ENCODE peak calls at places on chromosomes 16 and 17, in eight cellular contexts. K, U, S, H, Q, F, N and Z are unnamed samples.

GRCh38 chr16:27520982-27521673 is 28.6 kb downstream of the GTF3C1 start:
- DNase-seq in K (no peak), U (peak; percentile 41), S (no peak), H (no peak), Q (no peak), F (no peak), N (no peak), Z (no peak)

GRCh38 chr17:45431531-45432404 is 902 bp downstream of the ARHGAP27 start:
- DNase-seq in K (peak; percentile 97), U (peak; percentile 57), S (peak; percentile 75), H (peak; percentile 92), Q (peak; percentile 45), F (peak; percentile 97), N (peak; percentile 96), Z (peak; percentile 35)

GRCh38 chr16:10242076-10242475 is 59.8 kb upstream of the GRIN2A start:
- DNase-seq in K (no peak), U (no peak), S (no peak), H (no peak), Q (no peak), F (no peak), N (no peak), Z (no peak)

GRCh38 chr17:33201255-33201654 is 91.8 kb downstream of the ASIC2 start:
- DNase-seq in K (no peak), U (no peak), S (no peak), H (no peak), Q (no peak), F (no peak), N (no peak), Z (no peak)

GRCh38 chr17:1644493-1645206 is 882 bp downstream of the SCARF1 start:
- DNase-seq in K (peak; percentile 83), U (no peak), S (no peak), H (peak; percentile 45), Q (peak; percentile 48), F (peak; percentile 32), N (no peak), Z (peak; percentile 33)

GRCh38 chr17:68398731-68399637 is 58.3 kb downstream of the WIPI1 start:
- DNase-seq in K (peak; percentile 82), U (peak; percentile 55), S (peak; percentile 30), H (peak; percentile 61), Q (peak; percentile 86), F (peak; percentile 63), N (peak; percentile 46), Z (peak; percentile 71)

GRCh38 chr16:53768593-53768992 is 64.6 kb downstream of the FTO start:
- DNase-seq in K (no peak), U (no peak), S (no peak), H (no peak), Q (peak; percentile 95), F (no peak), N (no peak), Z (peak; percentile 93)

GRCh38 chr16:1870365-1871082 is 1.4 kb downstream of the MEIOB start:
- DNase-seq in K (no peak), U (no peak), S (no peak), H (no peak), Q (peak; percentile 79), F (no peak), N (no peak), Z (peak; percentile 61)

GRCh38 chr16:1457489-1458245 is 13.3 kb upstream of the CCDC154 start:
- DNase-seq in K (no peak), U (no peak), S (no peak), H (no peak), Q (no peak), F (no peak), N (no peak), Z (no peak)

GRCh38 chr16:51994597-51994996 is 552.3 kb downstream of the TOX3 start:
- DNase-seq in K (no peak), U (no peak), S (no peak), H (peak; percentile 75), Q (peak; percentile 5), F (peak; percentile 71), N (peak; percentile 61), Z (peak; percentile 3)

GRCh38 chr16:3164121-3164991 is 23.6 kb upstream of the OR1F1 start:
- DNase-seq in K (no peak), U (no peak), S (no peak), H (peak; percentile 28), Q (no peak), F (no peak), N (no peak), Z (no peak)

GRCh38 chr16:75086281-75086680 is 30.3 kb downstream of the LDHD start:
- DNase-seq in K (no peak), U (no peak), S (no peak), H (no peak), Q (peak; percentile 43), F (no peak), N (no peak), Z (no peak)

GRCh38 chr17:11264183-11264871 is 23.3 kb downstream of the SHISA6 start:
- DNase-seq in K (no peak), U (no peak), S (no peak), H (no peak), Q (peak; percentile 3), F (no peak), N (no peak), Z (no peak)
- TF ChIP-seq CTCF in K (no peak), U (no peak), S (no peak), H (peak; percentile 14), Q (peak; percentile 27), F (peak; percentile 8), N (peak; percentile 17), Z (peak; percentile 48)

DNA sequence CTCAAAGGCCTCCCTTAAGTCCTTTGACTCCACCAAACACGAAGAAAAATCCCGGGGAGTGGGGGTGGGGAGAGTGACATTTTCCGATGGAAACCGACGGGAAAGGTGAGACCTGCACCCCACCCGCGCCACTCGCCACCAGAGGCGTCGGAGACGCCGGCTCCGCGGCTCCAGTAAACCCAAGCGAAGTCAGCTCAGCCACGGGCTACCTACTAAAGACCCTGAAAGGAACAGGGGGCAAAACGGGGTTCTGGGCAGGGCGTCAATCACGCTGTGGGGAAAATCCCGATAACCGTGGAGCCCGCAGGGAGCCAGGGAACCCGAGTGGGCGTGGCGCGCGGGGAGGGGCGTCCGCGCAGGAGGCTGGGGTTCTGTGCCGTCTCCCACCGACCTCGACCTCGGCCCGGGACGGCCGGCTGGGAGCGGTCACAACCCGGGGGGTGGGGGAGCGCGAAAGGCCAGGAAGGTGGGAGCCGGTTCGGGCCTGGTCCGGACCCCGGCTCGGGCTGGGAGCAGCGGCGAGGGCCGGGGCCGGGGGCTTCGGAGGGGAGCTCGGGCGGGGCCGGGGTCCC is 565 bp downstream of the WDR45B start:
- DNase-seq in K (peak; percentile 63), U (peak; percentile 28), S (peak; percentile 47), H (no peak), Q (no peak), F (peak; percentile 54), N (peak; percentile 55), Z (no peak)
- TF ChIP-seq CTCF in K (no peak), U (no peak), S (peak; percentile 18), H (no peak), Q (no peak), F (no peak), N (no peak), Z (no peak)

DNA sequence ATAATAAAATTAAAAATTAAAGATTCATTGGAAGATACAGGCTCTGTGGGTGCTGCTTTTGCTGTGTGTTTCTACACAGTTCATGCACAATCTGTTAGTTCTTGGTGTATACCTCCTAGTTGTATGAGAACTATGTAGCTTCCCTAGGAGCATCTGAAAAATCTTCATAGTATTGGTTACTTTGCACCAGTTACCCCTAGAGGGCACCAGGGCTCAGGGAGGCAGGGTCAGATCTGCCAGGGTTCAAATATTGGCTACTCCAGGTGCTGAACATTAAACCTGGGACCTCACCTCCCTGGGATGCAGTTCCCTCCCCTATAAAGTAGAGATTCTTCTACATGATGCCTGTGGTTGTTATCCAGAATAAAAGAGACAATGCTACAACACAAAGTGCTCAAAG is 583.0 kb upstream of the CDH11 start:
- DNase-seq in K (no peak), U (no peak), S (no peak), H (no peak), Q (no peak), F (no peak), N (no peak), Z (no peak)
- TF ChIP-seq CTCF in K (no peak), U (no peak), S (no peak), H (no peak), Q (peak; percentile 49), F (no peak), N (no peak), Z (peak; percentile 73)

GRCh38 chr17:7745748-7746470 is 28.4 kb downstream of the DNAH2 start:
- DNase-seq in K (no peak), U (peak; percentile 36), S (no peak), H (peak; percentile 68), Q (peak; percentile 81), F (no peak), N (no peak), Z (peak; percentile 86)
- TF ChIP-seq CTCF in K (no peak), U (no peak), S (no peak), H (no peak), Q (peak; percentile 19), F (no peak), N (no peak), Z (peak; percentile 55)

GRCh38 chr17:67272312-67273050 is 27.5 kb upstream of the HELZ start:
- DNase-seq in K (no peak), U (no peak), S (no peak), H (no peak), Q (no peak), F (no peak), N (no peak), Z (no peak)
- TF ChIP-seq CTCF in K (no peak), U (no peak), S (no peak), H (no peak), Q (peak; percentile 40), F (no peak), N (no peak), Z (peak; percentile 67)

GRCh38 chr16:85348921-85349334 is 236.7 kb upstream of the CIBAR2 start:
- DNase-seq in K (no peak), U (no peak), S (no peak), H (no peak), Q (no peak), F (no peak), N (no peak), Z (no peak)

GRCh38 chr16:85345129-85345639 is 232.9 kb upstream of the CIBAR2 start:
- DNase-seq in K (no peak), U (no peak), S (no peak), H (no peak), Q (no peak), F (no peak), N (no peak), Z (no peak)

GRCh38 chr16:85348065-85348840 is 236.0 kb upstream of the CIBAR2 start:
- DNase-seq in K (no peak), U (no peak), S (no peak), H (no peak), Q (no peak), F (no peak), N (no peak), Z (no peak)

GRCh38 chr16:85346404-85347212 is 234.3 kb upstream of the CIBAR2 start:
- DNase-seq in K (no peak), U (no peak), S (no peak), H (no peak), Q (no peak), F (no peak), N (no peak), Z (no peak)

GRCh38 chr16:85347213-85347591 is 234.9 kb upstream of the CIBAR2 start:
- DNase-seq in K (no peak), U (no peak), S (no peak), H (no peak), Q (no peak), F (peak; percentile 44), N (no peak), Z (no peak)
- TF ChIP-seq CTCF in K (no peak), U (peak; percentile 11), S (no peak), H (peak; percentile 25), Q (peak; percentile 40), F (no peak), N (peak; percentile 35), Z (peak; percentile 70)

GRCh38 chr16:79261944-79262552 is 338.5 kb downstream of the MAF start:
- DNase-seq in K (no peak), U (no peak), S (no peak), H (no peak), Q (no peak), F (no peak), N (no peak), Z (no peak)
- TF ChIP-seq CTCF in K (no peak), U (no peak), S (no peak), H (no peak), Q (no peak), F (no peak), N (no peak), Z (no peak)